ENCODE peak calls at places on chromosomes 12 and 14, in five cellular contexts. Y, R, E, T and G are unnamed samples.

GRCh38 chr12:53483979-53484377 is 15.3 kb downstream of the MAP3K12 start:
- DNase-seq in Y (no peak), R (no peak), E (no peak), T (no peak), G (no peak)

GRCh38 chr12:11805043-11805442 is 155.6 kb downstream of the ETV6 start:
- DNase-seq in Y (no peak), R (no peak), E (no peak), T (no peak), G (no peak)

GRCh38 chr14:71659165-71659564 is 273.1 kb upstream of the RGS6 start:
- DNase-seq in Y (peak), R (peak), E (no peak), T (no peak), G (peak)

GRCh38 chr12:95553202-95553943 is 2.1 kb upstream of the USP44 start:
- DNase-seq in Y (no peak), R (no peak), E (no peak), T (no peak), G (no peak)

GRCh38 chr12:63966603-63966975 is 122.1 kb downstream of the SRGAP1 start:
- DNase-seq in Y (no peak), R (no peak), E (no peak), T (no peak), G (no peak)

GRCh38 chr12:96386794-96387193 is 13.4 kb downstream of the CDK17 start:
- DNase-seq in Y (no peak), R (no peak), E (no peak), T (no peak), G (no peak)

GRCh38 chr14:88825078-88825458 is 617 bp downstream of the TTC8 start:
- DNase-seq in Y (no peak), R (peak), E (no peak), T (no peak), G (peak)

GRCh38 chr12:109795023-109795422 is 38.2 kb downstream of the TRPV4 start:
- DNase-seq in Y (no peak), R (peak), E (no peak), T (no peak), G (no peak)

GRCh38 chr14:58082491-58083098 is 69.4 kb downstream of the ARMH4 start:
- DNase-seq in Y (peak), R (peak), E (peak), T (no peak), G (peak)

GRCh38 chr12:254039-254438 is 8.6 kb downstream of the SLC6A13 start:
- DNase-seq in Y (peak), R (no peak), E (no peak), T (no peak), G (no peak)

DNA sequence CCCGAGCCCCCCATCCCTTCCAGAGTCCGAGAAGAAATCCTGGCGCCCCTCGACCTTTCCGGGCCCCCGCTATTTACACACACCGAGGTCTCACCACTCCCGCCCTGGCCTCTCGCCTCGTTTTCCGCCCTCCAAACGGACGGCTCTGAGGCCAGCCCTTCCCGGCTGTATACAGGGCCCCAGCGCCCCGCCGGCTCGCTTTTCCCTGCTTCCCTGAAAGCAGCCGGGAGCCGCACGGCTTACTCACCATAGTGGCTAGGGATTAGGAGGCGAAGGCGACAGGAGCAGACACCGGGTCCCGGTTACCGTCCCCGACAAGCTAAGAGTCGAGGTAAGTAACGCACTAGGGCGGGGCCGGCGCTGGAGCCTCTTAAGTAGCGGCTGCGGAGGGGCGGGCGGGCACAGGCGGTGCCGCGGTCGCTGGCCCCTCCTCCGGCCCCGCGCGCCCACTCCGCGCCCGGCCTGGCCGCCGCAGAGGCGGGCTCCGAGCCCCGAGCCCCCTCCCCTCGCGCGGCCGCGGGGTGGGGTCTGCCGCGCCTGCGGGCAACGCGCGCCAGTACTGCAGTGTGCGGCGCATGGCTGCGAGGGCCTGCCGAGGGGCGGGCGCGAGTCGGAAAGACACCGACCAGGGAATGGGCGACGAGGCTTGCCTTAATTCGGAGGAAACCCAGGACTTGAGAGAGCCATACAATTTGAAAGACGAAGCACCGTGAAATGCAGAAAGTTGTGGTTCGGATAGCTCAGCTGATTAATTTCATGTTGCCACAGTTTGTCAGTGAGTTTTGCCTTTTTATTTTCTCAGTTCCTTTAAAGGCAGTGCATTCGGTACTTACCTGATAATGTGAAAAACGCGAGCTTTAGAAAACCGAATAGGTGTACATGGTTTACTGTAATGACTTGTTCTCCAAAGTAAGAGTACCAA is at the start of gene TUBA1B:
- DNase-seq in Y (peak), R (peak), E (peak), T (peak), G (peak)
- H3K23ac ChIP-seq in Y (peak), R (peak), E (no peak), T (no peak), G (no peak)

DNA sequence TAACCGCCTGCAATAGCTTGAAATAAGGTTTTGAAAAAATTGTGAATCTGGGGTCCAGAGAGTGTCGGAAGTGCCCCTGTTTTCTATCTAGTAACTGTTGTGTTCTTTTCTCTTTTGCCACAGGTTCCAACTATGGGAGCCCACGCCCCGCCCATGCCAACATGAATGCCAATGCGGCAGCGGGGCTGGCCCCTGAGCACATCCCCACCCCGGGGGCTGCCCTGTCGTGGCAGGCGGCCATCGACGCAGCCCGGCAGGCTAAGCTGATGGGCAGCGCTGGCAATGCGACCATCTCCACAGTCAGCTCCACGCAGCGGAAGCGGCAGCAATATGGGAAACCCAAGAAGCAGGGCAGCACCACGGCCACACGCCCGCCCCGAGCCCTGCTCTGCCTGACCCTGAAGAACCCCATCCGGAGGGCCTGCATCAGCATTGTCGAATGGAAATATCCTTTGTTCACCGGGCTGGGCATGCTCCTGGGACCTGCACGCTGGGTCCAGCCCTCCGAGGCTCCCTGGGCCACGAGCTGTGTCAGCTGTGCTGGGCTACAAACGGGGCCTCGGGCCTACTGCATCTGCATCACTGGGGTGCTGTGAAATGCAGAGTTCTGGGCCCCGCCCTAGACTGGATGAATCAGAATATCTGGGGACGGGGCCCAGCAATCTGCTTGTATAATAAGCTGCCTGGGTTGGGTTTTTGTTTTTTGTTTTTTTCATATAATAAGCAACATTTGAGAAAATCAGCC is 62.5 kb downstream of the CACNA1C start:
- DNase-seq in Y (no peak), R (no peak), E (no peak), T (no peak), G (no peak)
- H3K23ac ChIP-seq in Y (no peak), R (no peak), E (peak), T (no peak), G (no peak)

GRCh38 chr14:105256292-105256960 is 8.1 kb downstream of the BTBD6 start:
- DNase-seq in Y (no peak), R (no peak), E (no peak), T (peak), G (no peak)
- H3K23ac ChIP-seq in Y (no peak), R (no peak), E (no peak), T (no peak), G (no peak)

GRCh38 chr12:130485291-130486145 is 147.8 kb downstream of the PIWIL1 start:
- DNase-seq in Y (no peak), R (no peak), E (no peak), T (no peak), G (no peak)
- H3K23ac ChIP-seq in Y (no peak), R (no peak), E (no peak), T (no peak), G (no peak)

GRCh38 chr12:52033506-52034258 is 17.6 kb upstream of the NR4A1 start:
- DNase-seq in Y (no peak), R (no peak), E (no peak), T (no peak), G (no peak)

GRCh38 chr12:52036587-52037171 is 14.6 kb upstream of the NR4A1 start:
- DNase-seq in Y (peak), R (peak), E (peak), T (peak), G (peak)

GRCh38 chr12:52038447-52038846 is 12.8 kb upstream of the NR4A1 start:
- DNase-seq in Y (no peak), R (peak), E (no peak), T (no peak), G (no peak)

GRCh38 chr12:52035926-52036325 is 15.3 kb upstream of the NR4A1 start:
- DNase-seq in Y (no peak), R (no peak), E (no peak), T (no peak), G (no peak)

DNA sequence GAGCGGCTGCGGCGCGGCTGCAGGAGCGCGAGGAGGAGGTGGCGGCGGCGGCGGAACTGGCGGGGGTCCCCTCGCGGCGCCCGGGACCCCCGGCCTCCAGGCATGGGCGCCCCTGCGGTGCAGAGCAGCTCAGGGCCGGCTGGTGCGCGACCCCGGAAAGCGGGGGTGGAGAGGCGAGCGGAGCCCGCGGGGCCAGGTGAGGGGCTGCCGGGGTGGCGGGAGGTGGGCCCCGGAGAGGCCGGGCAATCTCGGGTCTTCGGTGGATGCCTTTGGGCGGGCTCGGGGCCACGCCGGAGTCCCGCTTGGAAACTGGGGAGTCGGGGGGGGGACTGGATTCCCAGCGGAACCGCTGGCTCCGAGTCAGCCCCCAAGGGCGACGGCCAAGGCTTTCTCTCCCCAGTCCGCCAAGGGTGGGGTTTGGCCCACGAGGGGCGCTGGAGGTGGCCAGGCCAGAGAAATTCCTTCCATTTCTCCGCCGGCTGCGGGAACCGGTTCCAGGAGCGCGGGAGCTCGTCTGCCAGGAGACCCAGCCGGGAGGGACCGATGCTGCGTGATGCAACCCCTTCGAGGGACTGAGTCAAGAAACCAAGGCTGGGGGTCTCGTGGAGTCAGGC is 13.9 kb upstream of the NR4A1 start:
- DNase-seq in Y (peak), R (peak), E (peak), T (peak), G (peak)
- H3K23ac ChIP-seq in Y (no peak), R (peak), E (no peak), T (no peak), G (no peak)

DNA sequence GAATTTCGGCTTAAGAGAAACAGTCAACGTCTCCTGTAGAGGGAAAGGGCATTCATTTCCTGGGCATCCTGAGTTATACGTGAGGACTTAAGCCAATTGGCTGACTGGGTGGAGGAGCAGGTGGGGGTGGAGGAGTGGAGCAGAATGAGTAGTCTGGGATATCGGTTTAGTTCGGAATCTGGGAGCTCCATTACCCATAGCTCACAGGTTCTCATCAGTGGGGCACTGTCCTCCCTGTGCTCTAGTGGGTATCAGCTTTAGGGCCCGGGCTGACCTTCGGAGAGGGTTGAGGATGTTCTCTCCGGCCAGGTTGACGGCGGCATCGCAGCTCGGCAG is 704 bp downstream of the SDR39U1 start:
- DNase-seq in Y (no peak), R (peak), E (no peak), T (no peak), G (no peak)
- H3K23ac ChIP-seq in Y (no peak), R (peak), E (no peak), T (no peak), G (no peak)